ENCODE peak calls at places on chromosomes 7 and 10, in ten cellular contexts. D is choroid plexus epithelial cell, Z is upper lobe of right lung, X is fibroblast of mammary gland, V is GM12878, G is astrocyte of the spinal cord, S is stomach, A is fibroblast of lung, H is AG09309, J is lower leg skin. O is an unnamed sample.

GRCh38 chr10:95423327-95424005 is 132.7 kb upstream of the PDLIM1 start:
- DNase-seq in S (no peak), V (no peak), A (no peak), J (no peak), X (no peak), Z (no peak), G (no peak), H (no peak), D (no peak), O (peak; percentile 28)

GRCh38 chr7:90917536-90917935 is 321.4 kb downstream of the CDK14 start:
- DNase-seq in X (no peak), D (no peak), Z (no peak), A (no peak), J (no peak), V (no peak), G (no peak), H (no peak), S (no peak), O (no peak)

GRCh38 chr10:122062831-122063674 is 74.1 kb downstream of the TACC2 start:
- DNase-seq in D (peak; percentile 93), H (peak; percentile 39), A (peak; percentile 93), G (peak; percentile 81), V (no peak), J (peak; percentile 91), S (peak; percentile 88), Z (peak; percentile 87), X (peak; percentile 92), O (no peak)

GRCh38 chr10:43322769-43323168 is 48.7 kb upstream of the FXYD4 start:
- DNase-seq in Z (peak; percentile 94), G (peak; percentile 69), H (no peak), A (peak; percentile 60), D (peak; percentile 85), J (peak; percentile 53), X (peak; percentile 71), V (no peak), S (peak; percentile 90), O (peak; percentile 62)

GRCh38 chr10:25753776-25754175 is 180.3 kb upstream of the MYO3A start:
- DNase-seq in V (no peak), J (no peak), S (no peak), X (peak; percentile 36), G (peak; percentile 11), H (no peak), A (no peak), D (peak; percentile 61), Z (no peak), O (no peak)

GRCh38 chr10:21078410-21079329 is 181.6 kb upstream of the NEBL start:
- DNase-seq in A (peak; percentile 84), G (peak; percentile 74), S (peak; percentile 64), Z (no peak), J (peak; percentile 60), D (peak; percentile 88), H (peak; percentile 16), V (no peak), X (peak; percentile 87), O (no peak)

GRCh38 chr7:105656922-105657521 is 75.7 kb upstream of the EFCAB10 start:
- DNase-seq in V (no peak), A (peak; percentile 33), D (peak; percentile 28), G (no peak), H (no peak), J (no peak), S (peak; percentile 44), Z (no peak), X (peak; percentile 43), O (no peak)

GRCh38 chr10:88157981-88158465 is 294.6 kb downstream of the PTEN start:
- DNase-seq in J (no peak), S (no peak), H (peak; percentile 62), Z (no peak), G (peak; percentile 88), X (peak; percentile 91), V (no peak), D (peak; percentile 89), A (peak; percentile 92), O (no peak)

GRCh38 chr7:101299511-101300464 is 21.8 kb downstream of the IFT22 start:
- DNase-seq in S (no peak), D (no peak), A (no peak), G (no peak), V (no peak), J (no peak), Z (no peak), H (no peak), X (no peak), O (no peak)

GRCh38 chr7:54615545-54615944 is 73.4 kb downstream of the VSTM2A start:
- DNase-seq in S (no peak), Z (no peak), D (no peak), G (peak; percentile 11), V (no peak), A (no peak), X (no peak), H (no peak), J (no peak), O (no peak)

GRCh38 chr7:114722562-114722961 is 199.3 kb upstream of the MDFIC start:
- DNase-seq in Z (no peak), X (no peak), J (no peak), S (no peak), V (no peak), D (no peak), A (no peak), H (no peak), G (no peak), O (peak; percentile 37)

GRCh38 chr7:44798649-44799275 is 2.3 kb downstream of the PPIA start:
- DNase-seq in S (no peak), J (no peak), V (no peak), G (no peak), Z (no peak), D (peak; percentile 24), X (no peak), H (no peak), A (no peak), O (no peak)

GRCh38 chr10:29191674-29192073 is 97.2 kb upstream of the LYZL1 start:
- DNase-seq in S (no peak), H (peak; percentile 10), A (no peak), V (no peak), X (no peak), G (no peak), D (peak; percentile 69), Z (no peak), J (no peak), O (no peak)

GRCh38 chr7:45124351-45124750 is 12.9 kb upstream of the TBRG4 start:
- DNase-seq in J (no peak), D (no peak), V (no peak), G (no peak), Z (no peak), H (no peak), X (no peak), S (no peak), A (no peak), O (no peak)

DNA sequence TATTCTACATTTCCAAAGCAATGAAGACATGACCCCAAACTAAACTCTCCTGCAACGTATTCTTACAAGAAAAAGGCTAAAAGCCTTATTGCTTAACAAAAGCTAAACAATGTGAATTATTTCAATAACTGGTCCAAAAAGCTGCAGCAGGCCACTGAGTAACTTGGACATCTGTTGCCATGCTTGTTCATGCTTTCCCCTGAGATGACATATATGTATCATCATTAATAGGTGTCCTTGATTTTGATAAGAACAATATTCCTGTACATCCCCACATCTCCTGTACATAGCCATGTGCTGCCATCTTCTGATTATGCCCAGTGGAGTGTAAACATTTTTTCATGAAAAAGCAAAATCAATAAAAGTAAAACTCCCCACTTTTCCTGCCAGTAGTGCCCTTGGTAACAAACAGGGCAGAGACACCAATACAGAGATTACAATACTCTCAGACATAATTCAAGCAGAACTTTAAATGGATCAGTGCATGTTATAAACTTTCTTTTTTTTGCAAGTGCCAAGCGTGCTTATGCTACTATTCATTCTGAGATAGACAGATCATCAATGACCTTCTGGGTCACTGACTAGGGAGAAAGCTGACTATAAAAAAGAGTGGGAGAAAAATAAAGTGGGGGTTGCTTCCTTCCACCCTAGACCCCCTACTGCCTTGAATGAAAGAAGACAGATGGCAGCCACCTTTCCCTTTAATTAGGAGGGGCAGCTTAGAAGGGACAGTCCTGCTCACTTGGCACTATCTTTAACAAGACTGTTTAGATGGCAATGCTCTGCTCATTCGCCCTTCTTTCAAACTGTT is 205.5 kb upstream of the KLF14 start:
- DNase-seq in G (peak; percentile 30), H (no peak), J (no peak), D (peak; percentile 56), A (peak; percentile 65), Z (no peak), X (peak; percentile 56), S (no peak), V (no peak), O (no peak)
- H3K4me3 ChIP-seq in G (peak overlapping the region; percentile 68), H (peak overlapping the region; percentile 8), J (no peak overlapping the region), D (peak overlapping the region; percentile 58), A (peak overlapping the region; percentile 64), Z (peak overlapping the region; percentile 34), X (peak overlapping the region; percentile 73), S (peak overlapping the region; percentile 27), V (no peak overlapping the region), O (no peak overlapping the region)

GRCh38 chr10:128174581-128175559 is 48.6 kb upstream of the MKI67 start:
- DNase-seq in H (no peak), X (no peak), V (no peak), J (no peak), G (no peak), S (no peak), A (no peak), Z (no peak), D (no peak), O (no peak)

GRCh38 chr10:128180843-128181242 is 54.6 kb upstream of the MKI67 start:
- DNase-seq in S (no peak), A (no peak), G (no peak), Z (no peak), X (no peak), V (no peak), J (no peak), D (no peak), H (no peak), O (no peak)

GRCh38 chr10:128172756-128173155 is 46.5 kb upstream of the MKI67 start:
- DNase-seq in X (no peak), G (no peak), A (no peak), S (no peak), Z (no peak), V (no peak), D (no peak), H (no peak), J (no peak), O (no peak)

GRCh38 chr10:128173383-128173782 is 47.2 kb upstream of the MKI67 start:
- DNase-seq in V (no peak), J (no peak), S (no peak), D (peak; percentile 40), X (peak; percentile 18), H (no peak), A (peak; percentile 8), Z (no peak), G (no peak), O (no peak)

GRCh38 chr10:128178319-128178937 is 52.2 kb upstream of the MKI67 start:
- DNase-seq in H (no peak), X (peak; percentile 14), D (peak; percentile 49), Z (no peak), G (no peak), S (no peak), A (peak; percentile 6), V (no peak), J (no peak), O (peak; percentile 6)
- TF ChIP-seq CTCF in H (peak; percentile 48), X (peak; percentile 40), D (peak; percentile 71), Z (peak; percentile 34), G (peak; percentile 41), S (no peak), A (peak; percentile 9), V (peak; percentile 66), J (no peak), O (peak; percentile 78)

GRCh38 chr7:134514663-134515062 is 12.7 kb upstream of the AKR1B10 start:
- DNase-seq in Z (no peak), J (no peak), H (peak; percentile 46), X (peak; percentile 85), S (no peak), G (peak; percentile 80), A (peak; percentile 85), D (peak; percentile 89), V (peak; percentile 13), O (no peak)
- H3K4me3 ChIP-seq in Z (no peak overlapping the region), J (no peak overlapping the region), H (no peak overlapping the region), X (no peak overlapping the region), S (no peak overlapping the region), G (no peak overlapping the region), A (no peak overlapping the region), D (no peak overlapping the region), V (no peak overlapping the region), O (no peak overlapping the region)

GRCh38 chr7:30780909-30781308 is 9.7 kb downstream of the MINDY4 start:
- DNase-seq in Z (no peak), H (no peak), G (no peak), X (no peak), J (no peak), S (no peak), V (no peak), A (no peak), D (no peak), O (no peak)
- TF ChIP-seq CTCF in Z (no peak), H (no peak), G (no peak), X (no peak), J (no peak), S (no peak), V (no peak), A (no peak), D (no peak), O (no peak)

O was measured in GM06990.